ENCODE peak calls at places on chromosome 19, in ten cellular contexts. L, U, A, S, Y, B, R, N, G and V are unnamed samples.

GRCh38 chr19:39145180-39145953 is 19.8 kb downstream of the PAK4 start:
- DNase-seq in L (no peak), U (no peak), A (no peak), S (no peak), Y (no peak), B (no peak), R (no peak), N (no peak), G (no peak), V (no peak)

GRCh38 chr19:10690351-10690781 is 10.9 kb upstream of the QTRT1 start:
- DNase-seq in L (peak), U (no peak), A (no peak), S (peak), Y (peak), B (no peak), R (no peak), N (peak), G (no peak), V (peak)

GRCh38 chr19:29605653-29606419 is at the start of gene POP4:
- DNase-seq in L (peak), U (peak), A (peak), S (peak), Y (peak), B (peak), R (peak), N (peak), G (peak), V (peak)

GRCh38 chr19:57245066-57245465 is 4.6 kb downstream of the ZNF805 start:
- DNase-seq in L (no peak), U (no peak), A (no peak), S (no peak), Y (no peak), B (no peak), R (no peak), N (no peak), G (no peak), V (no peak)

GRCh38 chr19:12701596-12702282 is 5.3 kb upstream of the FBXW9 start:
- DNase-seq in L (no peak), U (no peak), A (no peak), S (no peak), Y (no peak), B (no peak), R (no peak), N (no peak), G (no peak), V (no peak)

GRCh38 chr19:45815501-45816216 is 551 bp upstream of the RSPH6A start:
- DNase-seq in L (no peak), U (no peak), A (peak), S (no peak), Y (no peak), B (no peak), R (no peak), N (no peak), G (no peak), V (no peak)

GRCh38 chr19:20359933-20360720 is 193.1 kb downstream of the ZNF486 start:
- DNase-seq in L (peak), U (no peak), A (no peak), S (no peak), Y (no peak), B (no peak), R (no peak), N (no peak), G (no peak), V (no peak)

GRCh38 chr19:7415163-7415856 is 66.6 kb downstream of the ARHGEF18 start:
- DNase-seq in L (peak), U (no peak), A (no peak), S (peak), Y (no peak), B (no peak), R (no peak), N (peak), G (no peak), V (no peak)

GRCh38 chr19:9673912-9674668 is 810 bp downstream of the ZNF562 start:
- DNase-seq in L (peak), U (no peak), A (no peak), S (peak), Y (no peak), B (no peak), R (no peak), N (no peak), G (no peak), V (peak)

GRCh38 chr19:5706876-5707573 is 12.9 kb downstream of the LONP1 start:
- DNase-seq in L (no peak), U (no peak), A (no peak), S (no peak), Y (no peak), B (no peak), R (no peak), N (no peak), G (no peak), V (no peak)

GRCh38 chr19:47129579-47129978 is 1.1 kb upstream of the SAE1 start:
- DNase-seq in L (no peak), U (no peak), A (no peak), S (no peak), Y (no peak), B (no peak), R (no peak), N (no peak), G (no peak), V (no peak)

GRCh38 chr19:10104665-10105221 is 1.4 kb upstream of the PPAN start:
- DNase-seq in L (no peak), U (peak), A (no peak), S (no peak), Y (no peak), B (peak), R (no peak), N (no peak), G (no peak), V (no peak)

GRCh38 chr19:39412867-39413268 is 399 bp downstream of the PLEKHG2 start:
- DNase-seq in L (no peak), U (no peak), A (no peak), S (no peak), Y (no peak), B (no peak), R (no peak), N (no peak), G (no peak), V (no peak)

GRCh38 chr19:42850981-42851717 is 28.4 kb downstream of the PSG1 start:
- DNase-seq in L (peak), U (peak), A (peak), S (peak), Y (peak), B (peak), R (peak), N (peak), G (peak), V (peak)

GRCh38 chr19:30790048-30790680 is 418.0 kb downstream of the ZNF536 start:
- DNase-seq in L (no peak), U (no peak), A (no peak), S (no peak), Y (no peak), B (no peak), R (no peak), N (no peak), G (no peak), V (no peak)

GRCh38 chr19:55530996-55531395 is 5.9 kb downstream of the SBK2 start:
- DNase-seq in L (no peak), U (no peak), A (no peak), S (no peak), Y (no peak), B (no peak), R (no peak), N (no peak), G (no peak), V (no peak)

GRCh38 chr19:52542984-52543664 is 15.7 kb downstream of the ZNF808 start:
- DNase-seq in L (no peak), U (peak), A (no peak), S (peak), Y (no peak), B (no peak), R (no peak), N (no peak), G (no peak), V (no peak)

GRCh38 chr19:40507892-40508291 is 41.1 kb downstream of the SPTBN4 start:
- DNase-seq in L (no peak), U (no peak), A (no peak), S (no peak), Y (no peak), B (no peak), R (no peak), N (no peak), G (no peak), V (no peak)

GRCh38 chr19:35742121-35742724 is at the start of gene IGFLR1:
- DNase-seq in L (no peak), U (peak), A (no peak), S (no peak), Y (no peak), B (no peak), R (no peak), N (no peak), G (no peak), V (no peak)

GRCh38 chr19:53849237-53849676 is 18.4 kb upstream of the MYADM start:
- DNase-seq in L (no peak), U (no peak), A (no peak), S (peak), Y (no peak), B (no peak), R (no peak), N (peak), G (no peak), V (peak)

GRCh38 chr19:11435833-11436313 is 438 bp downstream of the PRKCSH start:
- DNase-seq in L (no peak), U (peak), A (no peak), S (peak), Y (no peak), B (no peak), R (no peak), N (peak), G (no peak), V (peak)

GRCh38 chr19:8505680-8506401 is 3.4 kb upstream of the PRAM1 start:
- DNase-seq in L (peak), U (peak), A (peak), S (peak), Y (no peak), B (peak), R (peak), N (peak), G (peak), V (peak)

GRCh38 chr19:1872807-1873523 is 9.6 kb upstream of the KLF16 start:
- DNase-seq in L (no peak), U (no peak), A (no peak), S (no peak), Y (no peak), B (no peak), R (no peak), N (no peak), G (no peak), V (no peak)
- H3K4me3 ChIP-seq in L (no peak), U (no peak), A (peak), S (no peak), Y (peak), B (peak), R (peak), N (peak), G (peak), V (no peak)

GRCh38 chr19:48954011-48954594 is 572 bp upstream of the BAX start:
- DNase-seq in L (no peak), U (peak), A (no peak), S (no peak), Y (no peak), B (no peak), R (no peak), N (no peak), G (no peak), V (no peak)
- H3K4me3 ChIP-seq in L (peak), U (peak), A (peak), S (peak), Y (peak), B (peak), R (peak), N (peak), G (peak), V (peak)

DNA sequence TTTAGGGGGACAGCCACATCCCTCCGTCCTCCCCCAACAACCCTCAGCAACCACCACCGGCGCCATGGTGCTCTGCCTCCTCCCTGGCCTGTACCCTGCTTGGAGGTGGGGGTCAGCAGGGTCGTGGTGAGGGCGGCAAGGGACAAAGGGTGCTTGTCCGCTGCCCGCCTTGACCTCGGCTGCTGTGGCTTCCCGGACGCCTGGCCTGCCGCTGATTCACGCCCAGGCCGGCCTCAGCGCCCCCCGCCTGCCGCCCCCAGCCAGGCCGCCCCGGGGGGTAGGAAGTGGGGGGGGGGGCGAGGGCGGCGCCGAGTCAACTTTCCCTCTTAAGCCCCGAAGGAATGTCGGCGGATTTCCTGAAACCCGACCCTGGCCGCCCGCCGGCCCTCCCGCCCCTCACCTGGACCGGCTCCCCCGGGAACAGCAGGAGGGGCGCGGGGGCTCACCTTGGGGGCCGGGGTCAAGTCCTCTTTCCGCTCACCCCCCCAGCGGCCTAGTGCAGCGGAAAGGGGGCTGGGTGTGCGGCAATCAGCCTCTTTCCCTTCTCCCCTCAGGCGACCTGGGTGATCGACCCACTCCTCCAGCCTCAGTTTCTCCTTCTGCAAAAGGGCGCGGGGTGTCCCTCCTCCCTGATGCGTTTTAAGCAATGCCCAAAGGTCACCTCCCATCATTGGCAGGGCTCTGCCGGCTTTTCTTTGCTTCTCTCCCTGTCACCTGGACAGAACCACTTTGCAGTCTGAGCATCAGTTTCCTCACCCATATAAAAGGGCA is 1.9 kb upstream of the TMEM59L start:
- DNase-seq in L (no peak), U (no peak), A (no peak), S (no peak), Y (no peak), B (no peak), R (no peak), N (no peak), G (no peak), V (no peak)
- H3K4me3 ChIP-seq in L (no peak), U (no peak), A (peak), S (no peak), Y (no peak), B (no peak), R (no peak), N (no peak), G (no peak), V (no peak)

GRCh38 chr19:1067341-1068103 is 555 bp downstream of the ARHGAP45 start:
- DNase-seq in L (no peak), U (peak), A (no peak), S (no peak), Y (no peak), B (no peak), R (no peak), N (no peak), G (no peak), V (no peak)
- H3K4me3 ChIP-seq in L (no peak), U (peak), A (peak), S (peak), Y (peak), B (peak), R (peak), N (peak), G (peak), V (peak)

GRCh38 chr19:4543444-4543843 is 3.6 kb upstream of the LRG1 start:
- DNase-seq in L (no peak), U (no peak), A (no peak), S (no peak), Y (no peak), B (no peak), R (no peak), N (no peak), G (no peak), V (no peak)
- H3K4me3 ChIP-seq in L (no peak), U (no peak), A (no peak), S (no peak), Y (no peak), B (no peak), R (peak), N (no peak), G (no peak), V (no peak)

DNA sequence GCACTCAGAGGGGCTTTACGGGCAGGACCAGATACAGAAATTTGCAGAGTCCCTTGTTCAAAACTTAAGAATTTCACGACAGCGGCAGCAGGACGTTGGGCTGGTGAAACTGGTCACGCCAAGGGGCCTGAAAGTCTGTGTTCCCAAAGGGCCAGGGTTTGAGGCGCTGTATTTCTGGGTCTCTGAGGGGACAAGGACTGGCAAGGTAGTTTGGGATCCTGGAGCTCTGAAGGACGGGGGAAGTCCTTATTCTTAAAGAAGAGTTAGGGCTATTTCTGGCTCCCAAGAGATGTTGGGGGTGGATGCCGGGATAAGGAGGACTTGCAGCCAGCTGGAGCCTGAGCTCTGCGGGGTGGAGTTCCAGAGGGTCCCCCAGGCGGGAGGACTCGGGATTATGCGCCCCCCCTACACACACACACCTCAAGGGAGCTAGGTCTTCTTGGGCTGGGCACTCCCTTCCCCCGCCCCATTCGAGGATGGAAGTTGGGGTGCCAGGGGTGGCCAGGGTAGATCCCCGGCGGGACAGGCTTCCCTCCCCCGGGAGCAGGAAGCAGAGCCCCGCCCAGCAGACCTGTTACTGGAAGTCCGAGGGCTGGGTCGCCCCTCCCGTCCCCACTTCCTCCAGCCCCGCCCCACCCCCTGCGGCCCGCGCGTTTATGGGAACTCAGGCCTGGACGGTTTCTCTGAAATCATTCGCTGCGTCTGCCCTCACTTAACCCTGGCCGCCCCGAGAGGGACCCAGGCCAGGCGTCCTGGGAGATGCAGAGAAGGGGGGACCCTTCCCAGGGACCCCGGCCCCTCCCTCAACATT is 5.6 kb downstream of the BCL3 start:
- DNase-seq in L (peak), U (peak), A (peak), S (peak), Y (no peak), B (peak), R (peak), N (peak), G (peak), V (peak)
- H3K4me3 ChIP-seq in L (peak), U (peak), A (peak), S (peak), Y (peak), B (peak), R (peak), N (peak), G (peak), V (peak)

GRCh38 chr19:18194208-18194530 is 1.2 kb downstream of the MPV17L2 start:
- DNase-seq in L (no peak), U (no peak), A (no peak), S (no peak), Y (no peak), B (no peak), R (no peak), N (no peak), G (no peak), V (peak)
- H3K4me3 ChIP-seq in L (peak), U (peak), A (peak), S (peak), Y (peak), B (peak), R (peak), N (peak), G (peak), V (peak)

DNA sequence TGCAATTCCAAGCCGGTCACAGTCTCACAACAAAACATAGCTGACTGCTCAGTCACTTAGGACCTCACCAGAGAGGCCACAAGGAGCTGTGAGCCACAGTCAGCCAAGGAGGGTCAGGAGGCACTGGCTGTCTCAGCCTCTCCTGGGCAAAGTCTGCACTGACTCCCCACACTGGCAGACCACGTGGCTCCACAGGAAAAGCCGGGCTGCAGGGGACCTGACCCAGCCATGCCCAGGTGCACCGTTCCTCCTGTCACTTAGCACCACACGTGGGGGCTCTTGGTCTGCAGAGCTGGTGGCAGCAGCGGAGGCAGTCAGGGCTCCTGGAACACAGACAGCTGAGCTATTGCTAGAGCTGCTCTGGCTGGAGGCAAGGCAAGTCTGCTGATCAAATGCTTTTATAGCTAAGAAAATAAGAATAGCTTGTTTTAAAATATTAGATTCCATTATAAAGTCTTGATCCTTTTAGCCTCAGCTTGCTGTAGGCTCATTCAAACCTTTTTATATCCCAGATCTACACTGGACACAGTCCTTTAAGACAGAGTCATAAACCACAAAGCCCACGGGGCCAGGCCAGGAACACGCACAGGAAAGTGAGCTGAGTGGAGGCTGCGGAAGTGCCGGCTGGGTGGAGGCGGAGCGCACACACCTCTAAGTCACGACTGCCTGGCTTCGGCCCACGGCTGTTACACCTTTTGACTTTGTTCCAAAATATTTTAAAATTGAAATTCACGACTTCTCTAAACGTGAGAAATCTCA is 744.1 kb downstream of the UQCRFS1 start:
- DNase-seq in L (peak), U (peak), A (no peak), S (peak), Y (no peak), B (no peak), R (no peak), N (no peak), G (no peak), V (peak)
- H3K4me3 ChIP-seq in L (no peak), U (no peak), A (no peak), S (no peak), Y (no peak), B (no peak), R (no peak), N (no peak), G (no peak), V (peak)